ENCODE peak calls at places on chromosomes 3 and 15, in nine cellular contexts. Z, S, A, W, Y, G, N, O and Q are unnamed samples.

GRCh38 chr15:77836116-77836798 is 203.5 kb upstream of the LINGO1 start:
- DNase-seq in Z (peak), S (no peak), A (no peak), W (peak), Y (peak), G (no peak), N (no peak), O (peak), Q (no peak)

GRCh38 chr3:122052968-122053367 is 2.2 kb upstream of the CD86 start:
- DNase-seq in Z (no peak), S (no peak), A (no peak), W (no peak), Y (no peak), G (no peak), N (peak), O (no peak), Q (no peak)

GRCh38 chr15:30939161-30939560 is 35.4 kb downstream of the FAN1 start:
- DNase-seq in Z (no peak), S (no peak), A (no peak), W (no peak), Y (no peak), G (no peak), N (no peak), O (no peak), Q (no peak)

GRCh38 chr3:31268868-31269267 is 263.9 kb upstream of the STT3B start:
- DNase-seq in Z (no peak), S (no peak), A (no peak), W (no peak), Y (no peak), G (no peak), N (no peak), O (no peak), Q (no peak)

GRCh38 chr3:46093327-46093932 is 66.1 kb upstream of the XCR1 start:
- DNase-seq in Z (no peak), S (no peak), A (no peak), W (no peak), Y (no peak), G (no peak), N (no peak), O (no peak), Q (no peak)

GRCh38 chr3:13452490-13453335 is 27.4 kb upstream of the HDAC11 start:
- DNase-seq in Z (peak), S (no peak), A (peak), W (peak), Y (peak), G (peak), N (peak), O (peak), Q (peak)

GRCh38 chr15:25543156-25543555 is 104.3 kb upstream of the UBE3A start:
- DNase-seq in Z (no peak), S (no peak), A (no peak), W (peak), Y (peak), G (no peak), N (no peak), O (peak), Q (no peak)

GRCh38 chr3:20760981-20761380 is 575.0 kb upstream of the SGO1 start:
- DNase-seq in Z (no peak), S (no peak), A (no peak), W (no peak), Y (no peak), G (no peak), N (no peak), O (no peak), Q (no peak)

GRCh38 chr3:132071043-132071442 is 36.2 kb upstream of the CPNE4 start:
- DNase-seq in Z (peak), S (no peak), A (no peak), W (no peak), Y (no peak), G (no peak), N (no peak), O (no peak), Q (no peak)

GRCh38 chr3:124688580-124689454 is 41.4 kb upstream of the UMPS start:
- DNase-seq in Z (peak), S (peak), A (peak), W (peak), Y (peak), G (peak), N (peak), O (peak), Q (peak)

GRCh38 chr3:32238816-32239637 is 547 bp downstream of the CMTM8 start:
- DNase-seq in Z (peak), S (peak), A (peak), W (peak), Y (peak), G (no peak), N (peak), O (peak), Q (peak)

GRCh38 chr15:92930776-92931175 is 30.7 kb downstream of the CHD2 start:
- DNase-seq in Z (no peak), S (no peak), A (no peak), W (peak), Y (peak), G (no peak), N (no peak), O (no peak), Q (no peak)

GRCh38 chr3:2511356-2511755 is 412.7 kb downstream of the CNTN4 start:
- DNase-seq in Z (peak), S (no peak), A (no peak), W (no peak), Y (no peak), G (peak), N (no peak), O (peak), Q (peak)